ENCODE peak calls at places on chromosomes 13 and 19, in ten cellular contexts. One of them, this sample, is unnamed.

GRCh38 chr13:50124536-50125305 is 109.5 kb downstream of the KCNRG start:
- DNase-seq in NCI-H2081: no peak
- DNase-seq in NCI-H2107: peak
- DNase-seq in CD4-positive, alpha-beta T cell: peak
- DNase-seq in anterior cingulate cortex: peak
- DNase-seq in NCI-H774: no peak
- DNase-seq in iPS DF 19.7: no peak
- DNase-seq in T-helper 17 cell: peak
- DNase-seq in NCI-H1092: no peak
- DNase-seq in NCI-H510A treated with DMSO at 0.1 percent for 48 hours: peak
- DNase-seq in this sample: no peak

GRCh38 chr13:88651531-88651930 is 980.4 kb downstream of the SLITRK5 start:
- DNase-seq in NCI-H2081: no peak
- DNase-seq in NCI-H2107: no peak
- DNase-seq in CD4-positive, alpha-beta T cell: no peak
- DNase-seq in anterior cingulate cortex: no peak
- DNase-seq in NCI-H774: no peak
- DNase-seq in iPS DF 19.7: no peak
- DNase-seq in T-helper 17 cell: no peak
- DNase-seq in NCI-H1092: no peak
- DNase-seq in NCI-H510A treated with DMSO at 0.1 percent for 48 hours: no peak
- DNase-seq in this sample: no peak

GRCh38 chr13:108306768-108307332 is 37.3 kb downstream of the TNFSF13B start:
- DNase-seq in NCI-H2081: no peak
- DNase-seq in NCI-H2107: no peak
- DNase-seq in CD4-positive, alpha-beta T cell: no peak
- DNase-seq in anterior cingulate cortex: no peak
- DNase-seq in NCI-H774: no peak
- DNase-seq in iPS DF 19.7: no peak
- DNase-seq in T-helper 17 cell: no peak
- DNase-seq in NCI-H1092: no peak
- DNase-seq in NCI-H510A treated with DMSO at 0.1 percent for 48 hours: no peak
- DNase-seq in this sample: no peak

GRCh38 chr19:44712864-44713515 is 14.0 kb downstream of the CEACAM16 start:
- DNase-seq in NCI-H2081: no peak
- DNase-seq in NCI-H2107: no peak
- DNase-seq in CD4-positive, alpha-beta T cell: no peak
- DNase-seq in anterior cingulate cortex: no peak
- DNase-seq in NCI-H774: no peak
- DNase-seq in iPS DF 19.7: no peak
- DNase-seq in T-helper 17 cell: no peak
- DNase-seq in NCI-H1092: no peak
- DNase-seq in NCI-H510A treated with DMSO at 0.1 percent for 48 hours: no peak
- DNase-seq in this sample: no peak

GRCh38 chr19:6035026-6035425 is 57.1 kb upstream of the RANBP3 start:
- DNase-seq in NCI-H2081: no peak
- DNase-seq in NCI-H2107: no peak
- DNase-seq in CD4-positive, alpha-beta T cell: no peak
- DNase-seq in anterior cingulate cortex: no peak
- DNase-seq in NCI-H774: no peak
- DNase-seq in iPS DF 19.7: no peak
- DNase-seq in T-helper 17 cell: no peak
- DNase-seq in NCI-H1092: no peak
- DNase-seq in NCI-H510A treated with DMSO at 0.1 percent for 48 hours: no peak
- DNase-seq in this sample: no peak

GRCh38 chr13:26965058-26965380 is 204.4 kb upstream of the GPR12 start:
- DNase-seq in NCI-H2081: no peak
- DNase-seq in NCI-H2107: no peak
- DNase-seq in CD4-positive, alpha-beta T cell: no peak
- DNase-seq in anterior cingulate cortex: no peak
- DNase-seq in NCI-H774: no peak
- DNase-seq in iPS DF 19.7: no peak
- DNase-seq in T-helper 17 cell: no peak
- DNase-seq in NCI-H1092: no peak
- DNase-seq in NCI-H510A treated with DMSO at 0.1 percent for 48 hours: no peak
- DNase-seq in this sample: no peak

GRCh38 chr19:6997679-6998445 is 23.4 kb downstream of the MBD3L2B start:
- DNase-seq in NCI-H2081: no peak
- DNase-seq in NCI-H2107: no peak
- DNase-seq in CD4-positive, alpha-beta T cell: no peak
- DNase-seq in anterior cingulate cortex: no peak
- DNase-seq in NCI-H774: no peak
- DNase-seq in iPS DF 19.7: no peak
- DNase-seq in T-helper 17 cell: no peak
- DNase-seq in NCI-H1092: no peak
- DNase-seq in NCI-H510A treated with DMSO at 0.1 percent for 48 hours: no peak
- DNase-seq in this sample: no peak

GRCh38 chr13:64753606-64754005 is 2476.5 kb downstream of the PCDH9 start:
- DNase-seq in NCI-H2081: no peak
- DNase-seq in NCI-H2107: no peak
- DNase-seq in CD4-positive, alpha-beta T cell: no peak
- DNase-seq in anterior cingulate cortex: no peak
- DNase-seq in NCI-H774: no peak
- DNase-seq in iPS DF 19.7: no peak
- DNase-seq in T-helper 17 cell: no peak
- DNase-seq in NCI-H1092: no peak
- DNase-seq in NCI-H510A treated with DMSO at 0.1 percent for 48 hours: no peak
- DNase-seq in this sample: no peak

GRCh38 chr13:79674765-79675515 is 194.0 kb downstream of the NDFIP2 start:
- DNase-seq in NCI-H2081: no peak
- DNase-seq in NCI-H2107: no peak
- DNase-seq in CD4-positive, alpha-beta T cell: no peak
- DNase-seq in anterior cingulate cortex: no peak
- DNase-seq in NCI-H774: no peak
- DNase-seq in iPS DF 19.7: no peak
- DNase-seq in T-helper 17 cell: no peak
- DNase-seq in NCI-H1092: no peak
- DNase-seq in NCI-H510A treated with DMSO at 0.1 percent for 48 hours: no peak
- DNase-seq in this sample: no peak

GRCh38 chr19:48636859-48637448 is at the start of gene DBP:
- DNase-seq in NCI-H2081: no peak
- DNase-seq in NCI-H2107: no peak
- DNase-seq in CD4-positive, alpha-beta T cell: peak
- DNase-seq in anterior cingulate cortex: no peak
- DNase-seq in NCI-H774: no peak
- DNase-seq in iPS DF 19.7: no peak
- DNase-seq in T-helper 17 cell: no peak
- DNase-seq in NCI-H1092: peak
- DNase-seq in NCI-H510A treated with DMSO at 0.1 percent for 48 hours: peak
- DNase-seq in this sample: peak

GRCh38 chr19:22784051-22784450 is at the start of gene ZNF99:
- DNase-seq in NCI-H2081: no peak
- DNase-seq in NCI-H2107: no peak
- DNase-seq in CD4-positive, alpha-beta T cell: no peak
- DNase-seq in anterior cingulate cortex: peak
- DNase-seq in NCI-H774: no peak
- DNase-seq in iPS DF 19.7: no peak
- DNase-seq in T-helper 17 cell: no peak
- DNase-seq in NCI-H1092: no peak
- DNase-seq in NCI-H510A treated with DMSO at 0.1 percent for 48 hours: no peak
- DNase-seq in this sample: no peak

GRCh38 chr19:36060430-36060829 is 5.7 kb downstream of the WDR62 start:
- DNase-seq in NCI-H2081: no peak
- DNase-seq in NCI-H2107: no peak
- DNase-seq in CD4-positive, alpha-beta T cell: no peak
- DNase-seq in anterior cingulate cortex: peak
- DNase-seq in NCI-H774: no peak
- DNase-seq in iPS DF 19.7: no peak
- DNase-seq in T-helper 17 cell: no peak
- DNase-seq in NCI-H1092: no peak
- DNase-seq in NCI-H510A treated with DMSO at 0.1 percent for 48 hours: no peak
- DNase-seq in this sample: no peak

GRCh38 chr13:100521912-100522490 is 66.6 kb downstream of the GGACT start:
- DNase-seq in NCI-H2081: peak
- DNase-seq in NCI-H2107: no peak
- DNase-seq in CD4-positive, alpha-beta T cell: no peak
- DNase-seq in anterior cingulate cortex: no peak
- DNase-seq in NCI-H774: no peak
- DNase-seq in iPS DF 19.7: no peak
- DNase-seq in T-helper 17 cell: no peak
- DNase-seq in NCI-H1092: no peak
- DNase-seq in NCI-H510A treated with DMSO at 0.1 percent for 48 hours: no peak
- DNase-seq in this sample: no peak

GRCh38 chr19:44346556-44346955 is 9.9 kb downstream of the ZNF112 start:
- DNase-seq in NCI-H2081: no peak
- DNase-seq in NCI-H2107: no peak
- DNase-seq in CD4-positive, alpha-beta T cell: no peak
- DNase-seq in anterior cingulate cortex: no peak
- DNase-seq in NCI-H774: no peak
- DNase-seq in iPS DF 19.7: no peak
- DNase-seq in T-helper 17 cell: no peak
- DNase-seq in NCI-H1092: no peak
- DNase-seq in NCI-H510A treated with DMSO at 0.1 percent for 48 hours: no peak
- DNase-seq in this sample: no peak

This sample was measured in esophagus squamous epithelium.